ENCODE peak calls at places on chromosomes 12 and 14, in five cellular contexts. X, C, T, H and G are unnamed samples.

GRCh38 chr14:67487937-67488893 is at the start of gene TMEM229B:
- DNase-seq in X (no peak), C (no peak), T (peak), H (no peak), G (no peak)

GRCh38 chr12:123971770-123972447 is 722 bp downstream of the CCDC92 start:
- DNase-seq in X (no peak), C (peak), T (no peak), H (peak), G (no peak)

GRCh38 chr14:97456958-97457357 is 659.8 kb downstream of the VRK1 start:
- DNase-seq in X (no peak), C (no peak), T (no peak), H (no peak), G (no peak)

GRCh38 chr14:75422169-75422568 is 5.7 kb upstream of the JDP2 start:
- DNase-seq in X (no peak), C (peak), T (no peak), H (peak), G (no peak)

GRCh38 chr12:24888813-24889212 is 60.1 kb downstream of the BCAT1 start:
- DNase-seq in X (no peak), C (no peak), T (no peak), H (no peak), G (no peak)

GRCh38 chr12:5650804-5651461 is 219.0 kb downstream of the NTF3 start:
- DNase-seq in X (no peak), C (no peak), T (no peak), H (no peak), G (no peak)

GRCh38 chr12:31804185-31804504 is 75.3 kb upstream of the AMN1 start:
- DNase-seq in X (no peak), C (no peak), T (no peak), H (no peak), G (no peak)

GRCh38 chr12:75635606-75636444 is 124.4 kb upstream of the KRR1 start:
- DNase-seq in X (no peak), C (peak), T (no peak), H (peak), G (peak)

GRCh38 chr12:113142173-113142885 is 6.8 kb upstream of the RASAL1 start:
- DNase-seq in X (no peak), C (no peak), T (peak), H (no peak), G (no peak)

GRCh38 chr12:48122065-48122834 is 3.1 kb downstream of the PFKM start:
- DNase-seq in X (no peak), C (no peak), T (no peak), H (no peak), G (no peak)

GRCh38 chr14:71478542-71478941 is 453.7 kb upstream of the RGS6 start:
- DNase-seq in X (no peak), C (peak), T (no peak), H (peak), G (no peak)

GRCh38 chr14:36091096-36091495 is 85.4 kb downstream of the PTCSC3 start:
- DNase-seq in X (no peak), C (peak), T (peak), H (peak), G (peak)

GRCh38 chr12:53466640-53467039 is 14.7 kb downstream of the PCBP2 start:
- DNase-seq in X (no peak), C (no peak), T (no peak), H (no peak), G (no peak)

GRCh38 chr12:9615420-9616135 is 7.9 kb upstream of the KLRB1 start:
- DNase-seq in X (no peak), C (no peak), T (no peak), H (no peak), G (no peak)

GRCh38 chr14:24365600-24366374 is 2.2 kb upstream of the NFATC4 start:
- DNase-seq in X (peak), C (peak), T (peak), H (peak), G (peak)

GRCh38 chr14:61525293-61526011 is 169.9 kb upstream of the HIF1A start:
- DNase-seq in X (peak), C (no peak), T (peak), H (peak), G (no peak)

DNA sequence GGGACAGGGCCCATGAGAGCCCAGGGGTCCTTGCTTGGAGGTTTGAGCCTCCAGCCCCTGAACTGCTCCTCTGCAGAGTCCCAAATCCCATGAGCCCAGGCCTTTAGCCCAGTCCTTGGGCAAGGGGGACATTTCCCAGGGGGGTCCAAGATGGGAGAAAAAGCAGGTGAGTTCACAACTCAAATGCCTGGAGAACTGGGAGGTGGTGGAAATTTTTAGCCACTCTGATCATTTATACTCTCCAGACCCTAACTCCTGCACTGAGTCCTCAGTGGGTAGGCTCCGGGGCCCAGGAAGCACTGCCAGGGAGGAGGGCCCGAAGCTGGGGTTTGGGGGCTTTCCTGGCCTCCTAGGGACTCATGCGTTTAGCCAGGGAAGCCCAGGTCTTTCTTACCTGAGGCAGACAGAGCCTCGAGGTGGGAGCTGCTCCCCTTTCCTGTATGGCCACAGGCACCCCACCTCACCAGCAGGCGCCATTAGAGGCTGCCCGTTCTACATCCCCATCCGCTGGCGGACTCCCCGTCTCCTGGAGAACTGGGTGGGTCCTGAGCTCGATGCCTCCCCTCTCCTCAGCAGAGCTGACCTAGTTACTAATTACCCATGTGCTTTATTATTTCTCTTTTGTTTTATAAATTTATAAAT is 998 bp downstream of the HNF1A start:
- DNase-seq in X (no peak), C (no peak), T (no peak), H (no peak), G (no peak)
- TF ChIP-seq CTCF in X (no peak), C (no peak), T (no peak), H (no peak), G (no peak)

GRCh38 chr14:57530571-57530970 is 36.9 kb upstream of the CCDC198 start:
- DNase-seq in X (no peak), C (no peak), T (no peak), H (no peak), G (no peak)

DNA sequence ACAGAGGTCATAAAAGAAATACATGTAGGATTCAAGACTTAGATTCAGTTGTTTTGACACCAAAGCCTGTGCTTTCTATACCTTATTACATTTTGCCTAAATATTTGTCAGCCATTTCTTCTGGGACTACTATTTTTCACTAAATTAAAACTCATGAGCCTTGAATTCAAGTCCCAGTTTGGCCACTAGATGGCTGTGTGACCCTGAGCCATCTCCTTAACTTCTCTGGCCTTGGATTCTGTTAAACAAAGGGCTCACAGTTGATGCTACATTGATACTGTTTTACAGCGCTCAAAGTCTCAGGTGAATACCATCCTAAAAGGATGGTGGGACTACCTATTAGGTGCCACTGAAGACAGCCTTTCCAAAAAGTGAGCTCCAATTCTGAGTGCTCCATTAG is 39.6 kb upstream of the CCDC198 start:
- DNase-seq in X (no peak), C (peak), T (no peak), H (no peak), G (no peak)
- TF ChIP-seq CTCF in X (peak), C (peak), T (peak), H (peak), G (peak)

GRCh38 chr14:102616318-102616717 is 23.9 kb downstream of the RCOR1 start:
- DNase-seq in X (no peak), C (no peak), T (no peak), H (no peak), G (no peak)
- TF ChIP-seq CTCF in X (no peak), C (no peak), T (no peak), H (no peak), G (no peak)

DNA sequence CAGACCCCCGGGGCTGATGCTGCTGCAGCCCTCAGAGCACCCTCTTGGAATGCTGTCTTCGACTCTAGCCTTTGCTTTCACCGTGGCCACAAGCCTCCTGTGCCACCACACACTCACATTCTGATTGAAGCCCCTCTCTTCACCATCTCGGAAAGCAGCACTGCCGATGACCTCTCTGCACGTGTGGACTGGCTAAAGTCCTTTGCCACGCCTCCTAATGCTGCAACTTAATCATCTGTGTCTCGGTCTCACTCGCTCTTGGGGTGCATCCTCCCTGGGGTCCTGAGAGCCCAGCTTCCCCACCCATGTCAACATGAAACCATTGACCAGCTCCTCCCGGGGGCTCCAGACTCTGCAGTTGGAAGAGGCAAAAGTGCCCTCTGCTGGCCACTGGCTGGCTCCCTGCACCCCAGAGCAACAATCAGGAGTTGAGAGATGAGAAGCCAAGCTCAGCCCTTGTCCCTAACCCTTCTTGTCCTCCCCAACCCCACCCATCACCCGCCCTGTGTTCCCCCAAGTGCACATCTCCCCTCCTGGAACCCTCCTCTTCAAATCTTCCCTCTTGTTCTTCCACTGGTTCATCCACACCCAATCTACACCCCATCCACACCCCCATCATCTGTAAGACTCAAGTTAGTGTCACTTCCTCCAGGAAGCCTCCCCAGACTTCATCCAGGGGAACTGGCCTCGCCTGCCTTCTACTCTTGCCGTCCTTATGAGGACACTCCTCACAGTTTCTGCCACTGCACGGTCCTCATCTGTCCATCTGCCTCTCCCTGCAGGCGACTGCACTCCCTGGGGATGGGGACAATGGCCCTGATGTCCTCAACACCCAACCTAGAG is 23.6 kb upstream of the FAM181A start:
- DNase-seq in X (no peak), C (no peak), T (no peak), H (no peak), G (no peak)
- TF ChIP-seq CTCF in X (no peak), C (peak), T (no peak), H (peak), G (peak)